ENCODE peak calls at places on chromosomes 12 and 14, in nine cellular contexts. Q is stimulated activated CD4-positive, alpha-beta T cell treated with anti-CD3 and anti-CD28 coated beads, Interleukin-1b, Interleukin-23, amount 100 ng/mL, for 24 hours; A is GM10248; P is stomach; B is left lung; R is WTC11; U is NCI-H1694 treated with DMSO at 0.1 percent for 48 hours; V is choroid plexus epithelial cell; I is substantia nigra. X is an unnamed sample.

GRCh38 chr12:7542813-7543212 is 39.2 kb upstream of the CD163 start:
- DNase-seq in Q (no peak), P (no peak), A (no peak), V (peak; percentile 54), R (no peak), I (no peak), B (no peak), U (no peak), X (peak; percentile 41)

GRCh38 chr12:43914923-43915468 is 79.1 kb downstream of the TMEM117 start:
- DNase-seq in U (peak; percentile 2), I (no peak), A (no peak), P (no peak), B (no peak), Q (no peak), R (no peak), V (peak; percentile 26), X (no peak)

GRCh38 chr14:59251811-59252771 is 63.6 kb downstream of the DAAM1 start:
- DNase-seq in V (peak; percentile 82), R (no peak), A (no peak), P (no peak), I (peak; percentile 5), Q (no peak), B (no peak), U (no peak), X (no peak)

GRCh38 chr12:69837191-69838085 is 12.4 kb downstream of the MYRFL start:
- DNase-seq in Q (no peak), U (no peak), I (no peak), R (no peak), B (no peak), A (no peak), V (no peak), P (no peak), X (no peak)

GRCh38 chr12:76983420-76983819 is 81.9 kb downstream of the E2F7 start:
- DNase-seq in I (no peak), A (no peak), B (no peak), Q (no peak), P (no peak), V (no peak), R (no peak), U (no peak), X (no peak)

GRCh38 chr12:96811083-96811482 is 96.0 kb upstream of the NEDD1 start:
- DNase-seq in B (no peak), P (no peak), Q (no peak), A (no peak), I (no peak), R (no peak), U (no peak), V (peak; percentile 79), X (peak; percentile 56)

GRCh38 chr14:69137456-69138188 is 15.3 kb downstream of the DCAF5 start:
- DNase-seq in I (no peak), U (no peak), V (peak; percentile 56), Q (no peak), A (no peak), P (no peak), R (no peak), B (no peak), X (no peak)

GRCh38 chr12:59973515-59973914 is 377.7 kb downstream of the SLC16A7 start:
- DNase-seq in R (no peak), U (no peak), B (no peak), P (no peak), A (no peak), I (no peak), V (peak; percentile 45), Q (no peak), X (peak; percentile 92)

GRCh38 chr12:46959484-46959883 is 119.9 kb upstream of the PCED1B start:
- DNase-seq in R (no peak), P (no peak), V (peak; percentile 58), A (no peak), I (no peak), U (no peak), Q (no peak), B (no peak), X (peak; percentile 74)

GRCh38 chr12:49868952-49869815 is 26.3 kb upstream of the BCDIN3D start:
- DNase-seq in A (no peak), V (peak; percentile 98), B (peak; percentile 79), R (no peak), I (peak; percentile 71), Q (no peak), P (peak; percentile 83), U (peak; percentile 81), X (peak; percentile 86)

GRCh38 chr12:31477669-31478068 is 113.3 kb downstream of the DENND5B start:
- DNase-seq in R (no peak), B (no peak), A (peak; percentile 16), P (no peak), V (peak; percentile 44), I (no peak), Q (no peak), U (no peak), X (no peak)

GRCh38 chr14:38357557-38357956 is 101.7 kb upstream of the CLEC14A start:
- DNase-seq in I (no peak), V (peak; percentile 92), R (no peak), Q (no peak), P (no peak), B (no peak), U (no peak), A (no peak), X (peak; percentile 50)

GRCh38 chr14:20624495-20625070 is 16.9 kb downstream of the OR6S1 start:
- DNase-seq in P (peak; percentile 75), A (peak; percentile 56), R (peak; percentile 76), V (peak; percentile 74), B (peak; percentile 87), I (peak; percentile 14), Q (no peak), U (no peak), X (no peak)

GRCh38 chr14:100537701-100538565 is 49.3 kb downstream of the BEGAIN start:
- DNase-seq in Q (no peak), I (peak; percentile 79), R (peak; percentile 20), B (peak; percentile 77), P (no peak), V (no peak), U (no peak), A (no peak), X (no peak)

GRCh38 chr14:103022669-103023044 is 34.7 kb downstream of the CDC42BPB start:
- DNase-seq in B (no peak), R (no peak), V (peak; percentile 50), I (no peak), P (no peak), A (no peak), Q (no peak), U (no peak), X (no peak)

GRCh38 chr12:32265920-32266319 is 133.4 kb upstream of the FGD4 start:
- DNase-seq in B (no peak), Q (no peak), R (no peak), A (peak; percentile 26), U (no peak), V (no peak), P (no peak), I (no peak), X (no peak)

GRCh38 chr12:117141097-117141898 is 42.1 kb upstream of the TESC start:
- DNase-seq in B (peak; percentile 72), A (no peak), U (no peak), V (no peak), Q (no peak), I (peak; percentile 32), R (no peak), P (no peak), X (no peak)

GRCh38 chr12:49503674-49504180 is 35.1 kb upstream of the KCNH3 start:
- DNase-seq in R (no peak), P (peak; percentile 70), Q (no peak), I (no peak), V (peak; percentile 75), A (no peak), U (no peak), B (no peak), X (no peak)

GRCh38 chr12:52381206-52381605 is 4.2 kb downstream of the KRT84 start:
- DNase-seq in Q (no peak), B (no peak), U (no peak), R (no peak), I (no peak), P (no peak), A (no peak), V (no peak), X (no peak)

GRCh38 chr12:106841471-106842302 is 67.2 kb downstream of the RIC8B start:
- DNase-seq in V (peak; percentile 73), P (no peak), A (peak; percentile 50), B (no peak), I (peak; percentile 4), U (peak; percentile 40), R (no peak), Q (no peak), X (peak; percentile 18)

GRCh38 chr12:109844983-109845841 is 12.0 kb upstream of the TRPV4 start:
- DNase-seq in B (peak; percentile 99), U (peak; percentile 42), I (peak; percentile 92), V (peak; percentile 79), A (peak; percentile 96), Q (peak; percentile 89), P (peak; percentile 94), R (peak; percentile 94), X (no peak)

GRCh38 chr14:100384819-100385813 is 62.0 kb downstream of the SLC25A47 start:
- DNase-seq in V (peak; percentile 91), U (peak; percentile 97), Q (no peak), P (no peak), B (no peak), A (no peak), R (no peak), I (no peak), X (no peak)

GRCh38 chr14:90137807-90138206 is 76.0 kb downstream of the KCNK13 start:
- DNase-seq in V (no peak), U (no peak), P (no peak), R (no peak), A (no peak), B (no peak), Q (no peak), I (no peak), X (no peak)

GRCh38 chr14:91509083-91509877 is 830 bp downstream of the PPP4R3A start:
- DNase-seq in B (peak; percentile 87), I (peak; percentile 58), A (peak; percentile 29), P (peak; percentile 39), Q (no peak), R (peak; percentile 20), V (peak; percentile 8), U (no peak), X (no peak)

GRCh38 chr12:103114296-103115055 is 157.0 kb downstream of the ASCL1 start:
- DNase-seq in V (no peak), I (no peak), P (no peak), A (peak; percentile 55), U (no peak), R (no peak), Q (no peak), B (no peak), X (no peak)

GRCh38 chr12:46260153-46260912 is 8.5 kb downstream of the SLC38A1 start:
- DNase-seq in P (no peak), B (no peak), U (no peak), Q (no peak), R (no peak), I (no peak), V (peak; percentile 74), A (no peak), X (peak; percentile 57)

GRCh38 chr14:91395998-91396660 is 21.5 kb downstream of the CCDC88C start:
- DNase-seq in A (no peak), P (no peak), U (peak; percentile 63), I (no peak), R (no peak), V (no peak), B (no peak), Q (no peak), X (no peak)

GRCh38 chr12:111757361-111758119 is 9.2 kb upstream of the ALDH2 start:
- DNase-seq in I (peak; percentile 60), V (peak; percentile 86), U (no peak), Q (no peak), A (peak; percentile 62), R (no peak), B (peak; percentile 82), P (peak; percentile 62), X (no peak)

GRCh38 chr12:79381246-79382208 is 309.2 kb downstream of the PAWR start:
- DNase-seq in R (no peak), Q (no peak), V (no peak), B (no peak), I (no peak), U (no peak), P (no peak), A (no peak), X (no peak)

GRCh38 chr12:53726946-53727309 is 324 bp downstream of the CALCOCO1 start:
- DNase-seq in I (no peak), B (no peak), A (no peak), V (peak; percentile 35), R (no peak), P (no peak), U (no peak), Q (no peak), X (no peak)

GRCh38 chr12:90969851-90970250 is 14.9 kb upstream of the CCER1 start:
- DNase-seq in B (no peak), V (no peak), R (no peak), U (no peak), P (no peak), I (no peak), A (no peak), Q (no peak), X (no peak)